ENCODE peak calls at places on chromosomes 13 and 19, in five cellular contexts. X is brain microvascular endothelial cell, E is HCT116, P is ovary, T is choroid plexus epithelial cell. S is an unnamed sample.

GRCh38 chr13:110230661-110231347 is 76.2 kb downstream of the COL4A1 start:
- DNase-seq in X (no peak), E (no peak), P (no peak), T (no peak), S (no peak)

GRCh38 chr19:16447015-16447384 is 24.8 kb downstream of the EPS15L1 start:
- DNase-seq in X (peak), E (no peak), P (peak), T (peak), S (no peak)

GRCh38 chr13:73216381-73216831 is 157.6 kb downstream of the KLF5 start:
- DNase-seq in X (no peak), E (no peak), P (no peak), T (no peak), S (no peak)

GRCh38 chr19:24073807-24074206 is 13.2 kb upstream of the ZNF254 start:
- DNase-seq in X (no peak), E (no peak), P (no peak), T (no peak), S (no peak)

GRCh38 chr13:95740921-95741320 is 64.0 kb downstream of the DNAJC3 start:
- DNase-seq in X (no peak), E (no peak), P (no peak), T (no peak), S (no peak)

GRCh38 chr19:44367024-44367423 is 10.5 kb upstream of the ZNF112 start:
- DNase-seq in X (no peak), E (no peak), P (no peak), T (peak), S (no peak)

GRCh38 chr13:36125841-36126240 is 5.3 kb downstream of the DCLK1 start:
- DNase-seq in X (no peak), E (no peak), P (no peak), T (no peak), S (no peak)

GRCh38 chr13:77034883-77035282 is 7.9 kb upstream of the FBXL3 start:
- DNase-seq in X (peak), E (no peak), P (no peak), T (peak), S (no peak)

GRCh38 chr13:94298346-94298745 is 181.1 kb downstream of the DCT start:
- DNase-seq in X (no peak), E (no peak), P (no peak), T (no peak), S (no peak)

GRCh38 chr13:51230473-51231105 is 8.4 kb downstream of the FAM124A start:
- DNase-seq in X (peak), E (no peak), P (peak), T (peak), S (no peak)

GRCh38 chr13:43319617-43320444 is 296.4 kb downstream of the DNAJC15 start:
- DNase-seq in X (no peak), E (no peak), P (no peak), T (no peak), S (no peak)

GRCh38 chr13:73991884-73992283 is 142.3 kb downstream of the KLF12 start:
- DNase-seq in X (no peak), E (no peak), P (no peak), T (no peak), S (no peak)

GRCh38 chr13:100646030-100646673 is 28.4 kb downstream of the TMTC4 start:
- DNase-seq in X (peak), E (peak), P (no peak), T (peak), S (no peak)

GRCh38 chr19:38977445-38978314 is 2.1 kb upstream of the FBXO17 start:
- DNase-seq in X (no peak), E (no peak), P (no peak), T (peak), S (no peak)

GRCh38 chr19:11418518-11419506 is at the start of gene RGL3:
- DNase-seq in X (no peak), E (no peak), P (no peak), T (no peak), S (peak)

GRCh38 chr19:10100163-10100785 is 2.2 kb downstream of the ANGPTL6 start:
- DNase-seq in X (no peak), E (no peak), P (no peak), T (no peak), S (no peak)

GRCh38 chr13:24272452-24273161 is 36.8 kb upstream of the C1QTNF9 start:
- DNase-seq in X (no peak), E (no peak), P (peak), T (no peak), S (no peak)

GRCh38 chr13:37109080-37109678 is 3.7 kb upstream of the CSNK1A1L start:
- DNase-seq in X (peak), E (no peak), P (no peak), T (peak), S (no peak)

GRCh38 chr13:27792393-27793218 is at the start of gene GSX1:
- DNase-seq in X (peak), E (no peak), P (no peak), T (peak), S (no peak)

GRCh38 chr13:45863716-45864590 is 12.4 kb upstream of the SIAH3 start:
- DNase-seq in X (no peak), E (no peak), P (no peak), T (no peak), S (no peak)

GRCh38 chr13:49569993-49570689 is 15.2 kb downstream of the RCBTB1 start:
- DNase-seq in X (no peak), E (no peak), P (no peak), T (no peak), S (no peak)

GRCh38 chr19:3042545-3043267 is 13.6 kb upstream of the TLE2 start:
- DNase-seq in X (no peak), E (no peak), P (no peak), T (peak), S (no peak)

GRCh38 chr13:29993196-29993595 is 142.8 kb upstream of the UBL3 start:
- DNase-seq in X (no peak), E (no peak), P (no peak), T (no peak), S (no peak)

GRCh38 chr13:99634672-99635071 is 133.4 kb downstream of the TM9SF2 start:
- DNase-seq in X (no peak), E (no peak), P (no peak), T (no peak), S (no peak)

GRCh38 chr13:99078014-99078771 is 100.3 kb upstream of the DOCK9 start:
- DNase-seq in X (no peak), E (no peak), P (no peak), T (no peak), S (no peak)

GRCh38 chr13:50126378-50127016 is 111.3 kb downstream of the KCNRG start:
- DNase-seq in X (no peak), E (no peak), P (no peak), T (peak), S (no peak)

GRCh38 chr19:34676697-34677385 is at the start of gene SCGB2B2:
- DNase-seq in X (no peak), E (peak), P (no peak), T (no peak), S (peak)

GRCh38 chr13:74203576-74203975 is 69.4 kb upstream of the KLF12 start:
- DNase-seq in X (no peak), E (no peak), P (no peak), T (peak), S (no peak)

DNA sequence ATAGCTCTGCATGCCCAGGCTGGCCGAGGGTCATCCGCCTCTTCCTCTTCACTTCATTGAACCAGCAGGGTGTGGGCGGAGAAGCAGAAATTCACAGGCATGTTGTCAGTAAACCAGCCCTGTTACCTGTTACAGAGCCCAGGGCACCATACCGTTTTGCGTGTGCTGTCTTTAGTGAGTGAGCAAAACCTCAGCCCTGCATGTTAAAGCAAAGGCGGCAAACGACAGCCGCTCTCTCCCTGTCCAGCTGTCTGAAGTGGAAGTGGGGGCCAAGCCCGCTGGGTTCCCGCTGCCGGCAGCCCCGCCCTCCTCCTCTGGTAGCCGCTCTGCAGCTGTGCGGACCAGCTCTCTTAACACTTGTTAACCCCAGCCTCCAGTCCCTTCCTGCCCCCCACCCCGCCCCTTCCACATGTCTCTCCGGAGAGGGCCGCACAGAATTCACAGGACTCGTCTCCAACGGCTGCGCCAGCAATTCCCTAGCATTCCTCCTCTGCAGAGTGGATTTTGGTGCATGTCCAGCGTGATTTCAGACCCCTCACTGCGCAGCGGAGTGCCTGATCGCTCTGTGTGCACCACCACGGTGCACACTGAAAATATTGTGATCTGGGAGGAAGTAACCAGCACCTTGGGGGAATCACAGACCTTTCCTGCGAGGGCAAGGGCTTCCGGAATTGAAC is 12.7 kb downstream of the KLHL26 start:
- DNase-seq in X (peak), E (no peak), P (peak), T (peak), S (no peak)
- H3K4me3 ChIP-seq in X (no peak), E (no peak), P (peak), T (peak), S (no peak)

DNA sequence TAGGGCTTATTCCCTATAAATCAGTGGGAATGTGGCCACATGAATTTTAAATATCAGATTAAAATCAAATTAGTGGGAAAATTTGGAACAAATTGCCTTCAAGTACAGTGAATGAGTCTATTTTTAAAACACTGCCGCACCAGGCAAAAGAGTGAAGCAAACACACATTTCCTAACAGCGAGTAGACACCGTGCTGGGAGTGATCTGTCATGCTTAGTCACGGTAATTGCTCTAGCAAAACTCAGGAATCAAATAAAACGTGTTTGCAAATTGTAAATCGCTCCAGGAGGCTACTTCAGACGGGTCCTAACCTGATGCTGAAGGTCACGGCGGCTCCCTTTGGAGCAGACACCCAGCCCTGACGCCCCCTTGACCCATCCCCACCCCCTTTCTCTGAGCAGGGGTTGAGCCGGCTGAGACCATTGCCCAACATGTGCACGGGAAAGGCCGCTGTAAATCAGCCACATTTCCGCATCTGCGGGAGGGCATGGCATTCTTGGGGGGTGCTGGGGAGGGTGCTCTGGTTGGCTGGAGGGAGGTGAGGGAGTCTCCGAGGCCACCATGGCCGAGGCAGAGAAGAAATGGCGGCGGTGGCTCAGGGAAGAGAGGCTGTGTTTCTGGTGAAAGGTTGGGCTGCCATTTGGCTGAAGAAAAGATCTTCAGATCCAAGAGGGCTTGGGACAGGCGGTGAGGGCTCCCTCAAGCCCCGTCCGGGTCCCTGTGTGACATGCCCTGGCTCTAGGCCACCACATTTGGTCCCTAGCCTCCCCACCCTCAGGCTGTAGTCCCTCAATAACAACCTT is 8.9 kb downstream of the CEBPA start:
- DNase-seq in X (peak), E (no peak), P (no peak), T (peak), S (no peak)
- H3K4me3 ChIP-seq in X (no peak), E (no peak), P (no peak), T (no peak), S (no peak)

DNA sequence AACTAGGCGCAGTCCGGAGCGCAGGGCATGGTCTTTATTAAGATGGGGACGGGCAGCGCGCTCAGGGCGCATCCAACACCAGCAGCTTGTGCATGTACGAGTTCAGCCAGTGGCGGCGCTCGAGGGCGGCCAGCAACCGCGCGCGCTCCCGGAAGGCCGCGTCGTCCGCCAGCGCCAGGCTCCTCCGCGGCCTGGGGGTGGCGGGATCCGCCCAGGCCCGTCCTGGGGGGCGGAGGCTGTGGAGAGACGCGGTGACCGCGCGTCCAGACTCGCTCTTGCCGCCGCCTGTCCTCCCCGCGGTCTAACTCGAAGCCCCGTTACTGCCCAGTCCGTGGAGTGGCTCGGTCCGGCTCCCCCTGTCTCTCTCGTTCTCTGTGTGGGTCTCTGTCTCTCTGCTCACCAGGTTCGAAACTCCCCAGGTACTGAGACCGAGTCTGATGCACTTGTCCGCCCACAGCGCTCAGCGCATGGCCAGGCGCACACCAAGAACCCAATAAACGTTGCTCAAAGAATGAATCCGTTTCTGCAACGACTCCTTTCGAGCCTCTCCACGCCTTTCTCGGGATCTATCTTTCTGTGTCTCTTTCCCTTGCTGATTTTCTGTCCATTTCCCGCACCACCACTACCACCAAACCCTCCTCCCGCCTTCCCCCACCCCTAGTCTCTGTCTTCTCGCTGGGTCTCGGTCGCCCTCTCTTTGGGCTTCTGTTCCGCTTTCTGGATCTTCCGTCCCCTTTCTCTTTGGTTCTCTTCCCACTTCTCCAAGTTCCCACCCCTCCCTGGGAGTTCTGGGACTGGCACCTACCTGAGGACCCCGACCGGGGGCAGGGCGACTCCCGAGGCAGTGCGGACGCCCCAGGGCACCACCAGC is 599 bp downstream of the PTH2 start:
- DNase-seq in X (no peak), E (no peak), P (no peak), T (peak), S (no peak)
- H3K4me3 ChIP-seq in X (no peak), E (no peak), P (no peak), T (no peak), S (peak)

GRCh38 chr19:954272-954671 is 28.4 kb downstream of the ARID3A start:
- DNase-seq in X (no peak), E (no peak), P (no peak), T (no peak), S (no peak)
- H3K4me3 ChIP-seq in X (no peak), E (no peak), P (no peak), T (no peak), S (no peak)

GRCh38 chr19:8463343-8463742 is 18.6 kb downstream of the HNRNPM start:
- DNase-seq in X (no peak), E (no peak), P (no peak), T (no peak), S (no peak)
- H3K4me3 ChIP-seq in X (no peak), E (no peak), P (no peak), T (no peak), S (no peak)

GRCh38 chr19:1503089-1503924 is 9.5 kb downstream of the ADAMTSL5 start:
- DNase-seq in X (peak), E (no peak), P (peak), T (peak), S (no peak)
- H3K4me3 ChIP-seq in X (no peak), E (no peak), P (no peak), T (peak), S (peak)

GRCh38 chr19:4124638-4125037 is 716 bp upstream of the MAP2K2 start:
- DNase-seq in X (no peak), E (no peak), P (no peak), T (no peak), S (no peak)
- H3K4me3 ChIP-seq in X (peak), E (peak), P (peak), T (no peak), S (no peak)

S was measured in iPS DF 6.9.